ENCODE peak calls at places on chromosome 19, in nine cellular contexts. N is HepG2, Q is tibial nerve, R is WERI-Rb-1, L is PC-3, T is A549, C is upper lobe of right lung, D is fibroblast of lung, K is OCI-LY7. S is an unnamed sample.

GRCh38 chr19:29735821-29736220 is 20.8 kb upstream of the C19orf12 start:
- DNase-seq in N (no peak), Q (no peak), R (no peak), L (no peak), T (peak; percentile 31), C (no peak), D (no peak), K (no peak), S (no peak)

GRCh38 chr19:56076413-56076998 is 44.6 kb downstream of the ZNF787 start:
- DNase-seq in N (peak; percentile 48), Q (peak; percentile 78), R (peak; percentile 67), L (peak; percentile 81), T (peak; percentile 70), C (no peak), D (peak; percentile 64), K (peak; percentile 61), S (no peak)

GRCh38 chr19:3604987-3605343 is 1.7 kb downstream of the TBXA2R start:
- DNase-seq in N (no peak), Q (no peak), R (no peak), L (no peak), T (no peak), C (no peak), D (no peak), K (peak; percentile 40), S (no peak)

GRCh38 chr19:32450217-32450616 is 44.6 kb downstream of the DPY19L3 start:
- DNase-seq in N (no peak), Q (no peak), R (no peak), L (no peak), T (no peak), C (no peak), D (peak; percentile 89), K (no peak), S (no peak)

GRCh38 chr19:5018224-5019015 is 49.5 kb downstream of the KDM4B start:
- DNase-seq in N (no peak), Q (no peak), R (no peak), L (no peak), T (no peak), C (no peak), D (peak; percentile 71), K (no peak), S (no peak)

GRCh38 chr19:31255863-31256600 is 93.2 kb downstream of the TSHZ3 start:
- DNase-seq in N (no peak), Q (no peak), R (no peak), L (no peak), T (no peak), C (no peak), D (no peak), K (no peak), S (no peak)

GRCh38 chr19:35261356-35262100 is 7.2 kb upstream of the USF2 start:
- DNase-seq in N (no peak), Q (no peak), R (peak; percentile 4), L (no peak), T (no peak), C (peak; percentile 58), D (no peak), K (no peak), S (no peak)

GRCh38 chr19:48616491-48617056 is 1.7 kb upstream of the FAM83E start:
- DNase-seq in N (no peak), Q (no peak), R (no peak), L (no peak), T (no peak), C (no peak), D (no peak), K (no peak), S (no peak)

GRCh38 chr19:47538812-47539211 is 23.9 kb upstream of the NAPA start:
- DNase-seq in N (no peak), Q (no peak), R (no peak), L (no peak), T (no peak), C (no peak), D (no peak), K (no peak), S (no peak)

GRCh38 chr19:5814123-5814839 is 9.4 kb downstream of the NRTN start:
- DNase-seq in N (no peak), Q (no peak), R (no peak), L (no peak), T (no peak), C (no peak), D (no peak), K (no peak), S (no peak)

GRCh38 chr19:13036366-13036976 is 41.2 kb downstream of the NFIX start:
- DNase-seq in N (no peak), Q (no peak), R (peak; percentile 88), L (peak; percentile 93), T (peak; percentile 42), C (peak; percentile 79), D (no peak), K (no peak), S (no peak)

GRCh38 chr19:14127929-14128509 is 8.4 kb downstream of the ASF1B start:
- DNase-seq in N (no peak), Q (no peak), R (no peak), L (no peak), T (no peak), C (no peak), D (no peak), K (peak; percentile 67), S (no peak)

GRCh38 chr19:33203529-33203928 is 9.4 kb downstream of the LRP3 start:
- DNase-seq in N (no peak), Q (no peak), R (no peak), L (no peak), T (no peak), C (no peak), D (no peak), K (no peak), S (no peak)

GRCh38 chr19:41302624-41303351 is 7.2 kb upstream of the CCDC97 start:
- DNase-seq in N (no peak), Q (no peak), R (no peak), L (no peak), T (no peak), C (peak; percentile 69), D (no peak), K (no peak), S (no peak)

GRCh38 chr19:50329146-50329925 is at the start of gene KCNC3:
- DNase-seq in N (peak; percentile 100), Q (peak; percentile 94), R (peak; percentile 100), L (peak; percentile 99), T (peak; percentile 100), C (peak; percentile 100), D (peak; percentile 83), K (peak; percentile 100), S (peak; percentile 97)

GRCh38 chr19:15702590-15702930 is 25.3 kb upstream of the OR10H2 start:
- DNase-seq in N (peak; percentile 83), Q (peak; percentile 85), R (no peak), L (peak; percentile 42), T (peak; percentile 44), C (peak; percentile 74), D (peak; percentile 3), K (peak; percentile 45), S (peak; percentile 38)

GRCh38 chr19:47305309-47305751 is 4.3 kb upstream of the C5AR1 start:
- DNase-seq in N (peak; percentile 81), Q (peak; percentile 77), R (peak; percentile 65), L (peak; percentile 72), T (peak; percentile 92), C (peak; percentile 84), D (peak; percentile 92), K (peak; percentile 59), S (no peak)

GRCh38 chr19:27752530-27753184 is 1460.3 kb downstream of the UQCRFS1 start:
- DNase-seq in N (no peak), Q (no peak), R (no peak), L (no peak), T (no peak), C (peak; percentile 22), D (no peak), K (no peak), S (no peak)

GRCh38 chr19:11234486-11235075 is 4.8 kb upstream of the ANGPTL8 start:
- DNase-seq in N (peak; percentile 75), Q (no peak), R (no peak), L (peak; percentile 23), T (no peak), C (no peak), D (no peak), K (peak; percentile 26), S (no peak)
- TF ChIP-seq CTCF in N (no peak), Q (no peak), R (no peak), L (peak; percentile 40), T (no peak), C (no peak), D (no peak), K (no peak), S (no peak)

DNA sequence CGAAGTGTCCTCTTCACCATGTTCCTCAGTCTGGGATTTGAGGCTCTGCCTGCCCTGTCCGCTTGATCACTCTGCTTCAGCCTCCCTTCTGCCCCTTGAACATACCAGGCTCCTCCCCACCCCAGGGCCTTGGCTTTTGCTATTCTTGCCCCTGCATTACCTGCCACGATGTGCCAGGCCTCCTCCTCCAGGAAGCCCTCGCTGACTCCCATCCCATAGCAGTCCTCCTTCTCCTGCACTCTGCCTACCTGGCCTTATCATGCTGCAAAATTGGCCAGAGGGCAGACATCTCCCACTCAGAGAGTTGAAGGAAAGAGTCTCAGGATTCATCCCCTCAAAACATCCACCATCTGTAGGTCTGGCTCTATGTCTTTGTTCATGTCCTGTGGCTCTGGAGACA is 2.2 kb downstream of the YJEFN3 start:
- DNase-seq in N (no peak), Q (no peak), R (no peak), L (no peak), T (no peak), C (no peak), D (no peak), K (no peak), S (no peak)
- TF ChIP-seq CTCF in N (no peak), Q (no peak), R (no peak), L (no peak), T (no peak), C (no peak), D (no peak), K (no peak), S (no peak)

GRCh38 chr19:38893341-38893771 is 6.1 kb downstream of the SIRT2 start:
- DNase-seq in N (no peak), Q (no peak), R (peak; percentile 42), L (no peak), T (no peak), C (no peak), D (no peak), K (no peak), S (no peak)
- TF ChIP-seq CTCF in N (no peak), Q (no peak), R (no peak), L (no peak), T (no peak), C (no peak), D (no peak), K (no peak), S (no peak)

DNA sequence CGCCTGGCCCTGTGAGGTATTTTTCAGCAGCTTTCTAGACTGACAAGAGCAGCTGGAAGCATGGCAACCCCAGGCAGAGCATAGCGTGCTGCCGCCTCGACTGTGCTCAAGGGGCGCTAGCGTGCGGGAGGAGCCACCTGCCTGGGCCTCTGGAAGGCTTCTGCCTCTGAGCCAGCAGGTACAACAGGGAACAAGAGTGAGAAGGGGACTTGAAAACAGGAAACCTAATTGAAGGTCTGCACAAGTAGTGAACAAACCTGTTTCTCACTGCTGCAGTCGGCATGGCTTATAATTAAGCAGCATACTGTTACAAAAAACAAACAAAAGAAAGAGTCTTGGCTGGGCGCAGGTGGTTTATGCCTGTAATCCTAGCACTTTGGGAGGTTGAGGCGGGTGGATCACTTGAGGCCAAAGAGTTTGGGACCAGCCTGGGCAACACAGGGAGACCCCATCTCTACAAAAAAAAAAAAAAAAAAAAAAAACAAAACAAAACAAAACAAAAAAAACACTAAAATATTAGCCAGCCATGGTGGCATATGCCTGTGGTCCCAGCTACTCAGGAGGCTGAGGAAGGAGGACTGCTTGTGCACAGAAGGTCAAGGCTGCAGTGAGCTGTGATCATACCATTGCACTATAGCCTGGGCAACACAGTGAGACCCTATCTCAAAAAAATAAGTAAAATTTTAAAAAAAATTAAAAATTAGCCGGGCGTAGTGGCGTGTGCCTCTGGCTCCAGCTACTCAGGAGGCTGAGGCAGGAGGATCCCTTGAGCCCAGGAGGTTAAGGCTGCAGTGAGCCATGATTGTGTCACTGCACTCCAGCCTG is 12.6 kb upstream of the GARRE1 start:
- DNase-seq in N (peak; percentile 53), Q (no peak), R (peak; percentile 70), L (peak; percentile 55), T (peak; percentile 76), C (peak; percentile 88), D (no peak), K (peak; percentile 89), S (no peak)
- TF ChIP-seq CTCF in N (peak; percentile 78), Q (no peak), R (peak; percentile 82), L (peak; percentile 56), T (peak; percentile 33), C (peak; percentile 46), D (no peak), K (peak; percentile 88), S (no peak)